ENCODE peak calls at places on chromosomes 13 and 19, in nine cellular contexts. O is NB4; J is endothelial cell; Z is hepatocyte; D is CD8-positive, alpha-beta T cell; K is chondrocyte; X is kidney epithelial cell; R is RWPE1; I is A549. M is an unnamed sample.

GRCh38 chr13:44648392-44649117 is 72.4 kb upstream of the TSC22D1 start:
- DNase-seq in O (peak; percentile 5), J (no peak), Z (peak; percentile 16), D (no peak), K (no peak), X (no peak), R (no peak), I (no peak), M (no peak)

GRCh38 chr13:114031631-114032030 is 57.8 kb upstream of the C13orf46 start:
- DNase-seq in O (no peak), J (no peak), Z (no peak), D (no peak), K (no peak), X (no peak), R (no peak), I (no peak), M (no peak)

GRCh38 chr13:44231786-44232516 is 141.7 kb upstream of the SERP2 start:
- DNase-seq in O (peak; percentile 4), J (no peak), Z (peak; percentile 90), D (no peak), K (no peak), X (peak; percentile 99), R (peak; percentile 98), I (peak; percentile 96), M (peak; percentile 51)

GRCh38 chr13:23175920-23176319 is 4.9 kb upstream of the SGCG start:
- DNase-seq in O (no peak), J (no peak), Z (no peak), D (no peak), K (no peak), X (no peak), R (peak; percentile 15), I (no peak), M (no peak)

GRCh38 chr13:76822691-76823267 is 63.4 kb downstream of the KCTD12 start:
- DNase-seq in O (peak; percentile 55), J (no peak), Z (no peak), D (no peak), K (no peak), X (no peak), R (peak; percentile 8), I (peak; percentile 10), M (no peak)

GRCh38 chr19:55189424-55189823 is 9.3 kb upstream of the SYT5 start:
- DNase-seq in O (no peak), J (no peak), Z (no peak), D (no peak), K (no peak), X (peak; percentile 65), R (peak; percentile 98), I (peak; percentile 99), M (peak; percentile 86)

GRCh38 chr13:26534036-26534726 is 23.3 kb upstream of the WASF3 start:
- DNase-seq in O (no peak), J (no peak), Z (no peak), D (no peak), K (no peak), X (no peak), R (no peak), I (no peak), M (no peak)

GRCh38 chr13:79490846-79491245 is 9.9 kb downstream of the NDFIP2 start:
- DNase-seq in O (no peak), J (no peak), Z (no peak), D (no peak), K (no peak), X (no peak), R (no peak), I (no peak), M (no peak)

GRCh38 chr13:75643182-75643581 is 7.1 kb downstream of the LMO7 start:
- DNase-seq in O (no peak), J (no peak), Z (no peak), D (no peak), K (no peak), X (no peak), R (no peak), I (no peak), M (no peak)

GRCh38 chr13:102904408-102904862 is 58.6 kb downstream of the ERCC5 start:
- DNase-seq in O (no peak), J (no peak), Z (no peak), D (no peak), K (no peak), X (no peak), R (peak; percentile 50), I (no peak), M (no peak)

GRCh38 chr19:9914001-9914314 is 22.4 kb downstream of the OLFM2 start:
- DNase-seq in O (no peak), J (no peak), Z (no peak), D (no peak), K (no peak), X (no peak), R (peak; percentile 32), I (no peak), M (no peak)

GRCh38 chr13:107906131-107906530 is 309.2 kb downstream of the LIG4 start:
- DNase-seq in O (no peak), J (no peak), Z (no peak), D (no peak), K (no peak), X (no peak), R (no peak), I (peak; percentile 4), M (no peak)
- TF ChIP-seq CTCF in O (no peak), J (no peak), Z (no peak), D (no peak), K (no peak), X (no peak), R (no peak), I (no peak), M (no peak)

DNA sequence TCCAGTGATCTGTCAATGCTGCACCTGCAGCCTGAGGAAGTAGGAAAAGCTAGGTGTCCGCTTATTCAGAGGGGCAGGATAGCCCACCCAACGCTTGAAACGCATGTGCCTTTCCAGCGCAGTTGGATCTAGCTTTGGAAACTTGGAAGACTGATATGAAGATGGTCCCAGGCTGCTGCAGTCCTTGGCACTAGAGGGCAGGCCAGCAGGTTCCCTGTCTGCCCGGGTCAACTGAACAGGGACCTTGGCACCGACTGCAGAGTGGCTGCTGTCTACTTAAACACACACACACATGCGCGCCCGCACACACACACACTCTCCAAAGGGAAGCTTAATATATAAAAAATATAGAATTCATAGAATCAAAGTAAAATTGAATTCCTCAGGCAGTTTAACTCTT is 100.0 kb downstream of the TSHZ3 start:
- DNase-seq in O (no peak), J (no peak), Z (no peak), D (no peak), K (no peak), X (no peak), R (no peak), I (peak; percentile 37), M (no peak)
- TF ChIP-seq CTCF in O (no peak), J (no peak), Z (no peak), D (no peak), K (peak; percentile 30), X (no peak), R (no peak), I (peak; percentile 20), M (peak; percentile 2)

DNA sequence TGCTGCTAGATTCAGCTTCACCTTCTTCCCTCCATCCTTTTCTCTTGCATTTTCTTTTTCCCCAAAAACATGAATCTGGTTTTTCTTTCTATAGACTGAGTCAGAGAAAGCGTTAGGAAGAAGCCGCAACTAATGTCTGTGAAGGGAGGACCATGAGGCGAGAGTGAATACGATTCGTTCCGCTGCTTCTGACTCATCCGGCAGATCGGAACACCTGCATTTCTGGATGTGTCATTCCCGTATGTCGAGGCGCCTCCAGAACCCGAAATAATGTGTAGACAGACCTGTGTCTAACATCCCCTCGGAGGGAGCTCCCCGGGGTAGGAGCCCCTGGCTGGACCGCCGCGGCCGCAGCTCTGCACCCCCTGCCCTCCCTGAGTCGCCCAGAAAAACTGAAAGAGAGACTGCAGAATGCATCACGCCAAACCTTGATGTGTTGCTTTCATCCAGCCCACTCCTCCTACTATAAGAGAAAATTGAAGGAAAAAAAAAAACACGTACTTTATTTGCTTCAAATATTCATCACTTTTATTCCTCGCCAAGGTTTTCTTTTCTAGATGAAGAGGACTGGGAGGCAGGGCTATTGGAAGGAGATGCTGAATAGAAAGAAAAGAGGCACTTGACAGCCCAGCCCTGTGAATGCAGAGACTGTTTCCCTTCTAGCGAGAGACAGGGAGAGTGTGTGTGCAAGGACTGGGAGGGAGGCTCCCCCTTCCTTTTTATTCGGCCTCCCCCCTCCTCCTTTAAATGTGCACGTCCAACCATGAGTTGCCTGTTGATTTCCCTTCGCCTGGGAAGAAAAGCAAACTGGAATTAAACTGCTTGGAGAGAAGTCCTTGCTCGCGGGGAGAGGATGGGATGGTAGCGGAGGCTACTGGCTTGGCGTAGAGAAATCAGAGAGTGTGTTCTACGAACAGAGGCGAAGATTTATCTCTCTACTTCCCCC is 610 bp upstream of the PCDH17 start:
- DNase-seq in O (no peak), J (no peak), Z (peak; percentile 35), D (no peak), K (peak; percentile 66), X (peak; percentile 58), R (peak; percentile 64), I (no peak), M (no peak)
- TF ChIP-seq CTCF in O (no peak), J (no peak), Z (no peak), D (no peak), K (no peak), X (no peak), R (no peak), I (no peak), M (no peak)

GRCh38 chr19:45163751-45164150 is 3.0 kb upstream of the NKPD1 start:
- DNase-seq in O (no peak), J (no peak), Z (no peak), D (no peak), K (no peak), X (no peak), R (no peak), I (no peak), M (no peak)

GRCh38 chr19:45162464-45163143 is 1.8 kb upstream of the NKPD1 start:
- DNase-seq in O (no peak), J (no peak), Z (no peak), D (no peak), K (peak; percentile 93), X (no peak), R (no peak), I (no peak), M (no peak)

GRCh38 chr19:45160870-45161714 is at the start of gene NKPD1:
- DNase-seq in O (no peak), J (no peak), Z (peak; percentile 76), D (no peak), K (no peak), X (no peak), R (no peak), I (no peak), M (no peak)

GRCh38 chr19:45163156-45163555 is 2.4 kb upstream of the NKPD1 start:
- DNase-seq in O (no peak), J (no peak), Z (no peak), D (no peak), K (no peak), X (no peak), R (no peak), I (no peak), M (no peak)

DNA sequence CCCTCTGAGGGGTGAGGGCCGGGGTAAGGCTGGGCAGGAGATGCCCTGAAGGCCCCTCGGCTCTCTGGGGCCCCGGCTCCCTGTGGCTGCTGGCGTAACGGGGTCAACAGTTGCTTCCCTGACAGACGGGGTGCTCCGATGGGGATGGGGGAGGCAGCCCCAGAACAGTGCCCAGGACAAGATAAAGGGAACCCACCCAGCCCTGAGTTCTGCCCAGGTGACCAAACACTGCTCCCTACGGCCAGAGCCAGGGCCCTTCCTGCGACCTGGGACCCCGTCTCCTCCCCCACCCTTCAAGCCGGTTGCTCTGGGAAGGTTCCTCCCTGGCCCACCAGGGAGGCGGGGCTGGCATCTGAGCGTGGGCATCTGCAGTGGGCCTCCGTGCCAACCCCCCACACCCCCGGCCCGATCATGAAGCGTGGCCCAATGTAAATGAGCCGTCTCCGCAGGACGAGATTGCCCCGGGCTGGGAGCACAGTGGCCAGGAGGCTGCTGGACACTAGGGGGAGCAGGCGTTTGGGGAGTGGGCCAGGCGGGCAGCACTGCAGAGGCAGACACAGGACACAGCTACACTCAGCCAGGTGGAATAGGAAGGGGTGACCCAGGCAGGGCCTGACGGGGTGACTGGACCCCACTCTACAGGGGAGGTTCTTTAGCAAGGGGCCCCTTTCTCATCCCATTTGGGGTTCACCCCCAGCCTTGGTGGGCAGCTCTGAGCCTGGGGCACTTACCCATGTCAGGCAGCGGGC is 1.1 kb upstream of the NKPD1 start:
- DNase-seq in O (no peak), J (peak; percentile 88), Z (peak; percentile 61), D (no peak), K (peak; percentile 89), X (no peak), R (no peak), I (no peak), M (no peak)
- TF ChIP-seq CTCF in O (peak; percentile 28), J (peak; percentile 41), Z (peak; percentile 49), D (no peak), K (peak; percentile 81), X (peak; percentile 89), R (no peak), I (peak; percentile 36), M (peak; percentile 73)